ENCODE peak calls at places on chromosomes 6 and 20, in ten cellular contexts. One of them, this sample, is unnamed.

GRCh38 chr6:43089874-43090556 is 13.9 kb downstream of the PTK7 start:
- DNase-seq in stimulated activated CD4-positive, alpha-beta T cell treated with anti-CD3 and anti-CD28 coated beads, Interleukin-1b, Interleukin-23, amount 100 ng/mL, for 1 hour: no peak
- DNase-seq in T-helper 1 cell: no peak
- DNase-seq in pulmonary artery endothelial cell: no peak
- DNase-seq in GM04503: no peak
- DNase-seq in endothelial cell: no peak
- DNase-seq in fibroblast of the conjunctiva: no peak
- DNase-seq in lung: peak
- DNase-seq in progenitor cell of endocrine pancreas: no peak
- DNase-seq in MV-4-11: no peak
- DNase-seq in this sample: no peak

GRCh38 chr6:57173056-57173885 is 1.1 kb downstream of the BAG2 start:
- DNase-seq in stimulated activated CD4-positive, alpha-beta T cell treated with anti-CD3 and anti-CD28 coated beads, Interleukin-1b, Interleukin-23, amount 100 ng/mL, for 1 hour: no peak
- DNase-seq in T-helper 1 cell: peak
- DNase-seq in pulmonary artery endothelial cell: no peak
- DNase-seq in GM04503: no peak
- DNase-seq in endothelial cell: no peak
- DNase-seq in fibroblast of the conjunctiva: no peak
- DNase-seq in lung: no peak
- DNase-seq in progenitor cell of endocrine pancreas: no peak
- DNase-seq in MV-4-11: peak
- DNase-seq in this sample: no peak

GRCh38 chr20:4087923-4088322 is 72.6 kb upstream of the RNF24 start:
- DNase-seq in stimulated activated CD4-positive, alpha-beta T cell treated with anti-CD3 and anti-CD28 coated beads, Interleukin-1b, Interleukin-23, amount 100 ng/mL, for 1 hour: no peak
- DNase-seq in T-helper 1 cell: no peak
- DNase-seq in pulmonary artery endothelial cell: no peak
- DNase-seq in GM04503: no peak
- DNase-seq in endothelial cell: no peak
- DNase-seq in fibroblast of the conjunctiva: no peak
- DNase-seq in lung: no peak
- DNase-seq in progenitor cell of endocrine pancreas: no peak
- DNase-seq in MV-4-11: no peak
- DNase-seq in this sample: no peak

GRCh38 chr20:31920275-31920855 is 31.5 kb downstream of the PDRG1 start:
- DNase-seq in stimulated activated CD4-positive, alpha-beta T cell treated with anti-CD3 and anti-CD28 coated beads, Interleukin-1b, Interleukin-23, amount 100 ng/mL, for 1 hour: no peak
- DNase-seq in T-helper 1 cell: no peak
- DNase-seq in pulmonary artery endothelial cell: no peak
- DNase-seq in GM04503: no peak
- DNase-seq in endothelial cell: no peak
- DNase-seq in fibroblast of the conjunctiva: no peak
- DNase-seq in lung: no peak
- DNase-seq in progenitor cell of endocrine pancreas: no peak
- DNase-seq in MV-4-11: no peak
- DNase-seq in this sample: no peak

GRCh38 chr20:38202982-38203293 is 37.9 kb upstream of the TGM2 start:
- DNase-seq in stimulated activated CD4-positive, alpha-beta T cell treated with anti-CD3 and anti-CD28 coated beads, Interleukin-1b, Interleukin-23, amount 100 ng/mL, for 1 hour: no peak
- DNase-seq in T-helper 1 cell: no peak
- DNase-seq in pulmonary artery endothelial cell: no peak
- DNase-seq in GM04503: no peak
- DNase-seq in endothelial cell: no peak
- DNase-seq in fibroblast of the conjunctiva: no peak
- DNase-seq in lung: no peak
- DNase-seq in progenitor cell of endocrine pancreas: no peak
- DNase-seq in MV-4-11: no peak
- DNase-seq in this sample: no peak

GRCh38 chr6:71126506-71126905 is 162.1 kb upstream of the OGFRL1 start:
- DNase-seq in stimulated activated CD4-positive, alpha-beta T cell treated with anti-CD3 and anti-CD28 coated beads, Interleukin-1b, Interleukin-23, amount 100 ng/mL, for 1 hour: no peak
- DNase-seq in T-helper 1 cell: no peak
- DNase-seq in pulmonary artery endothelial cell: no peak
- DNase-seq in GM04503: no peak
- DNase-seq in endothelial cell: no peak
- DNase-seq in fibroblast of the conjunctiva: no peak
- DNase-seq in lung: no peak
- DNase-seq in progenitor cell of endocrine pancreas: no peak
- DNase-seq in MV-4-11: no peak
- DNase-seq in this sample: no peak

GRCh38 chr6:111722220-111722731 is 116.6 kb upstream of the TRAF3IP2 start:
- DNase-seq in stimulated activated CD4-positive, alpha-beta T cell treated with anti-CD3 and anti-CD28 coated beads, Interleukin-1b, Interleukin-23, amount 100 ng/mL, for 1 hour: no peak
- DNase-seq in T-helper 1 cell: no peak
- DNase-seq in pulmonary artery endothelial cell: no peak
- DNase-seq in GM04503: no peak
- DNase-seq in endothelial cell: no peak
- DNase-seq in fibroblast of the conjunctiva: peak
- DNase-seq in lung: no peak
- DNase-seq in progenitor cell of endocrine pancreas: no peak
- DNase-seq in MV-4-11: peak
- DNase-seq in this sample: peak

GRCh38 chr6:167162591-167162990 is 4.8 kb upstream of the GPR31 start:
- DNase-seq in stimulated activated CD4-positive, alpha-beta T cell treated with anti-CD3 and anti-CD28 coated beads, Interleukin-1b, Interleukin-23, amount 100 ng/mL, for 1 hour: no peak
- DNase-seq in T-helper 1 cell: no peak
- DNase-seq in pulmonary artery endothelial cell: no peak
- DNase-seq in GM04503: no peak
- DNase-seq in endothelial cell: no peak
- DNase-seq in fibroblast of the conjunctiva: no peak
- DNase-seq in lung: no peak
- DNase-seq in progenitor cell of endocrine pancreas: no peak
- DNase-seq in MV-4-11: no peak
- DNase-seq in this sample: no peak

GRCh38 chr6:79797912-79798311 is 149.4 kb downstream of the ELOVL4 start:
- DNase-seq in stimulated activated CD4-positive, alpha-beta T cell treated with anti-CD3 and anti-CD28 coated beads, Interleukin-1b, Interleukin-23, amount 100 ng/mL, for 1 hour: no peak
- DNase-seq in T-helper 1 cell: no peak
- DNase-seq in pulmonary artery endothelial cell: no peak
- DNase-seq in GM04503: no peak
- DNase-seq in endothelial cell: no peak
- DNase-seq in fibroblast of the conjunctiva: no peak
- DNase-seq in lung: no peak
- DNase-seq in progenitor cell of endocrine pancreas: no peak
- DNase-seq in MV-4-11: no peak
- DNase-seq in this sample: no peak

GRCh38 chr6:133207754-133208153 is 33.4 kb upstream of the EYA4 start:
- DNase-seq in stimulated activated CD4-positive, alpha-beta T cell treated with anti-CD3 and anti-CD28 coated beads, Interleukin-1b, Interleukin-23, amount 100 ng/mL, for 1 hour: no peak
- DNase-seq in T-helper 1 cell: no peak
- DNase-seq in pulmonary artery endothelial cell: no peak
- DNase-seq in GM04503: no peak
- DNase-seq in endothelial cell: no peak
- DNase-seq in fibroblast of the conjunctiva: no peak
- DNase-seq in lung: no peak
- DNase-seq in progenitor cell of endocrine pancreas: no peak
- DNase-seq in MV-4-11: no peak
- DNase-seq in this sample: no peak

GRCh38 chr6:45608252-45608911 is 230.6 kb upstream of the SUPT3H start:
- DNase-seq in stimulated activated CD4-positive, alpha-beta T cell treated with anti-CD3 and anti-CD28 coated beads, Interleukin-1b, Interleukin-23, amount 100 ng/mL, for 1 hour: no peak
- DNase-seq in T-helper 1 cell: no peak
- DNase-seq in pulmonary artery endothelial cell: no peak
- DNase-seq in GM04503: no peak
- DNase-seq in endothelial cell: no peak
- DNase-seq in fibroblast of the conjunctiva: no peak
- DNase-seq in lung: no peak
- DNase-seq in progenitor cell of endocrine pancreas: no peak
- DNase-seq in MV-4-11: no peak
- DNase-seq in this sample: no peak

GRCh38 chr6:14849224-14849623 is 396.6 kb upstream of the JARID2 start:
- DNase-seq in stimulated activated CD4-positive, alpha-beta T cell treated with anti-CD3 and anti-CD28 coated beads, Interleukin-1b, Interleukin-23, amount 100 ng/mL, for 1 hour: no peak
- DNase-seq in T-helper 1 cell: no peak
- DNase-seq in pulmonary artery endothelial cell: no peak
- DNase-seq in GM04503: no peak
- DNase-seq in endothelial cell: no peak
- DNase-seq in fibroblast of the conjunctiva: no peak
- DNase-seq in lung: no peak
- DNase-seq in progenitor cell of endocrine pancreas: no peak
- DNase-seq in MV-4-11: no peak
- DNase-seq in this sample: no peak

GRCh38 chr20:46114449-46114848 is 3.7 kb upstream of the CD40 start:
- DNase-seq in stimulated activated CD4-positive, alpha-beta T cell treated with anti-CD3 and anti-CD28 coated beads, Interleukin-1b, Interleukin-23, amount 100 ng/mL, for 1 hour: no peak
- DNase-seq in T-helper 1 cell: no peak
- DNase-seq in pulmonary artery endothelial cell: no peak
- DNase-seq in GM04503: no peak
- DNase-seq in endothelial cell: no peak
- DNase-seq in fibroblast of the conjunctiva: no peak
- DNase-seq in lung: no peak
- DNase-seq in progenitor cell of endocrine pancreas: no peak
- DNase-seq in MV-4-11: no peak
- DNase-seq in this sample: no peak

GRCh38 chr6:19669206-19669605 is 168.0 kb upstream of the ID4 start:
- DNase-seq in stimulated activated CD4-positive, alpha-beta T cell treated with anti-CD3 and anti-CD28 coated beads, Interleukin-1b, Interleukin-23, amount 100 ng/mL, for 1 hour: no peak
- DNase-seq in T-helper 1 cell: no peak
- DNase-seq in pulmonary artery endothelial cell: no peak
- DNase-seq in GM04503: peak
- DNase-seq in endothelial cell: no peak
- DNase-seq in fibroblast of the conjunctiva: no peak
- DNase-seq in lung: no peak
- DNase-seq in progenitor cell of endocrine pancreas: no peak
- DNase-seq in MV-4-11: no peak
- DNase-seq in this sample: no peak

GRCh38 chr6:25717856-25718740 is 36.4 kb upstream of the SLC17A4 start:
- DNase-seq in stimulated activated CD4-positive, alpha-beta T cell treated with anti-CD3 and anti-CD28 coated beads, Interleukin-1b, Interleukin-23, amount 100 ng/mL, for 1 hour: no peak
- DNase-seq in T-helper 1 cell: no peak
- DNase-seq in pulmonary artery endothelial cell: no peak
- DNase-seq in GM04503: no peak
- DNase-seq in endothelial cell: peak
- DNase-seq in fibroblast of the conjunctiva: peak
- DNase-seq in lung: no peak
- DNase-seq in progenitor cell of endocrine pancreas: no peak
- DNase-seq in MV-4-11: peak
- DNase-seq in this sample: no peak

GRCh38 chr20:62052336-62052841 is 13.3 kb downstream of the TAF4 start:
- DNase-seq in stimulated activated CD4-positive, alpha-beta T cell treated with anti-CD3 and anti-CD28 coated beads, Interleukin-1b, Interleukin-23, amount 100 ng/mL, for 1 hour: no peak
- DNase-seq in T-helper 1 cell: no peak
- DNase-seq in pulmonary artery endothelial cell: no peak
- DNase-seq in GM04503: no peak
- DNase-seq in endothelial cell: no peak
- DNase-seq in fibroblast of the conjunctiva: no peak
- DNase-seq in lung: no peak
- DNase-seq in progenitor cell of endocrine pancreas: no peak
- DNase-seq in MV-4-11: no peak
- DNase-seq in this sample: no peak

GRCh38 chr20:19832875-19833274 is 74.8 kb downstream of the RIN2 start:
- DNase-seq in stimulated activated CD4-positive, alpha-beta T cell treated with anti-CD3 and anti-CD28 coated beads, Interleukin-1b, Interleukin-23, amount 100 ng/mL, for 1 hour: no peak
- DNase-seq in T-helper 1 cell: no peak
- DNase-seq in pulmonary artery endothelial cell: no peak
- DNase-seq in GM04503: no peak
- DNase-seq in endothelial cell: no peak
- DNase-seq in fibroblast of the conjunctiva: no peak
- DNase-seq in lung: no peak
- DNase-seq in progenitor cell of endocrine pancreas: no peak
- DNase-seq in MV-4-11: peak
- DNase-seq in this sample: no peak

This sample was measured in BJ.